ENCODE peak calls at places on chromosome 2, in nine cellular contexts. One of them, this sample, is unnamed.

GRCh38 chr2:179909845-179910734 is 48.7 kb upstream of the ZNF385B start:
- DNase-seq in NCI-H1105: no peak
- DNase-seq in PC-3: no peak
- DNase-seq in C1 segment of cervical spinal cord: no peak
- DNase-seq in T-helper 2 cell: no peak
- DNase-seq in NCI-H748 treated with DMSO at 0.1 percent for 48 hours: no peak
- DNase-seq in left lobe of liver: peak
- DNase-seq in stimulated activated CD4-positive, alpha-beta T cell treated with anti-CD3 and anti-CD28 coated beads, Interleukin-2, amount 100 ng/mL, for 48 hours: no peak
- DNase-seq in posterior cingulate gyrus: no peak
- DNase-seq in this sample: no peak

GRCh38 chr2:1022178-1022577 is 71.5 kb downstream of the SNTG2 start:
- DNase-seq in C1 segment of cervical spinal cord: no peak
- DNase-seq in NCI-H748 treated with DMSO at 0.1 percent for 48 hours: no peak
- DNase-seq in stimulated activated CD4-positive, alpha-beta T cell treated with anti-CD3 and anti-CD28 coated beads, Interleukin-2, amount 100 ng/mL, for 48 hours: no peak
- DNase-seq in T-helper 2 cell: no peak
- DNase-seq in posterior cingulate gyrus: no peak
- DNase-seq in PC-3: no peak
- DNase-seq in NCI-H1105: no peak
- DNase-seq in left lobe of liver: no peak
- DNase-seq in this sample: no peak

GRCh38 chr2:219551863-219552381 is 8.1 kb downstream of the TMEM198 start:
- DNase-seq in NCI-H1105: no peak
- DNase-seq in NCI-H748 treated with DMSO at 0.1 percent for 48 hours: peak
- DNase-seq in posterior cingulate gyrus: no peak
- DNase-seq in C1 segment of cervical spinal cord: no peak
- DNase-seq in PC-3: no peak
- DNase-seq in left lobe of liver: no peak
- DNase-seq in T-helper 2 cell: no peak
- DNase-seq in stimulated activated CD4-positive, alpha-beta T cell treated with anti-CD3 and anti-CD28 coated beads, Interleukin-2, amount 100 ng/mL, for 48 hours: no peak
- DNase-seq in this sample: no peak

GRCh38 chr2:69168144-69168813 is 155.3 kb downstream of the ANTXR1 start:
- DNase-seq in C1 segment of cervical spinal cord: no peak
- DNase-seq in NCI-H748 treated with DMSO at 0.1 percent for 48 hours: no peak
- DNase-seq in PC-3: peak
- DNase-seq in stimulated activated CD4-positive, alpha-beta T cell treated with anti-CD3 and anti-CD28 coated beads, Interleukin-2, amount 100 ng/mL, for 48 hours: no peak
- DNase-seq in left lobe of liver: no peak
- DNase-seq in T-helper 2 cell: no peak
- DNase-seq in NCI-H1105: no peak
- DNase-seq in posterior cingulate gyrus: no peak
- DNase-seq in this sample: no peak

GRCh38 chr2:69076601-69077000 is 63.6 kb downstream of the ANTXR1 start:
- DNase-seq in stimulated activated CD4-positive, alpha-beta T cell treated with anti-CD3 and anti-CD28 coated beads, Interleukin-2, amount 100 ng/mL, for 48 hours: no peak
- DNase-seq in left lobe of liver: no peak
- DNase-seq in C1 segment of cervical spinal cord: no peak
- DNase-seq in NCI-H1105: no peak
- DNase-seq in PC-3: no peak
- DNase-seq in T-helper 2 cell: no peak
- DNase-seq in NCI-H748 treated with DMSO at 0.1 percent for 48 hours: no peak
- DNase-seq in posterior cingulate gyrus: no peak
- DNase-seq in this sample: no peak

GRCh38 chr2:113818382-113818951 is 62.0 kb upstream of the SLC35F5 start:
- DNase-seq in left lobe of liver: no peak
- DNase-seq in posterior cingulate gyrus: no peak
- DNase-seq in NCI-H748 treated with DMSO at 0.1 percent for 48 hours: no peak
- DNase-seq in T-helper 2 cell: no peak
- DNase-seq in stimulated activated CD4-positive, alpha-beta T cell treated with anti-CD3 and anti-CD28 coated beads, Interleukin-2, amount 100 ng/mL, for 48 hours: no peak
- DNase-seq in PC-3: peak
- DNase-seq in C1 segment of cervical spinal cord: no peak
- DNase-seq in NCI-H1105: no peak
- DNase-seq in this sample: no peak

GRCh38 chr2:239288951-239289481 is 111.8 kb downstream of the HDAC4 start:
- DNase-seq in stimulated activated CD4-positive, alpha-beta T cell treated with anti-CD3 and anti-CD28 coated beads, Interleukin-2, amount 100 ng/mL, for 48 hours: peak
- DNase-seq in NCI-H1105: no peak
- DNase-seq in T-helper 2 cell: no peak
- DNase-seq in left lobe of liver: no peak
- DNase-seq in C1 segment of cervical spinal cord: no peak
- DNase-seq in NCI-H748 treated with DMSO at 0.1 percent for 48 hours: no peak
- DNase-seq in posterior cingulate gyrus: no peak
- DNase-seq in PC-3: no peak
- DNase-seq in this sample: no peak

GRCh38 chr2:64818650-64819032 is 164.9 kb upstream of the SERTAD2 start:
- DNase-seq in T-helper 2 cell: no peak
- DNase-seq in NCI-H1105: no peak
- DNase-seq in PC-3: no peak
- DNase-seq in posterior cingulate gyrus: no peak
- DNase-seq in NCI-H748 treated with DMSO at 0.1 percent for 48 hours: no peak
- DNase-seq in C1 segment of cervical spinal cord: no peak
- DNase-seq in left lobe of liver: no peak
- DNase-seq in stimulated activated CD4-positive, alpha-beta T cell treated with anti-CD3 and anti-CD28 coated beads, Interleukin-2, amount 100 ng/mL, for 48 hours: no peak
- DNase-seq in this sample: no peak

GRCh38 chr2:128727914-128728313 is 409.2 kb upstream of the HS6ST1 start:
- DNase-seq in posterior cingulate gyrus: no peak
- DNase-seq in C1 segment of cervical spinal cord: no peak
- DNase-seq in PC-3: peak
- DNase-seq in T-helper 2 cell: no peak
- DNase-seq in NCI-H1105: no peak
- DNase-seq in NCI-H748 treated with DMSO at 0.1 percent for 48 hours: no peak
- DNase-seq in stimulated activated CD4-positive, alpha-beta T cell treated with anti-CD3 and anti-CD28 coated beads, Interleukin-2, amount 100 ng/mL, for 48 hours: no peak
- DNase-seq in left lobe of liver: no peak
- DNase-seq in this sample: no peak

GRCh38 chr2:51350100-51350499 is 318.2 kb upstream of the NRXN1 start:
- DNase-seq in C1 segment of cervical spinal cord: no peak
- DNase-seq in PC-3: peak
- DNase-seq in stimulated activated CD4-positive, alpha-beta T cell treated with anti-CD3 and anti-CD28 coated beads, Interleukin-2, amount 100 ng/mL, for 48 hours: no peak
- DNase-seq in T-helper 2 cell: no peak
- DNase-seq in posterior cingulate gyrus: no peak
- DNase-seq in left lobe of liver: no peak
- DNase-seq in NCI-H1105: no peak
- DNase-seq in NCI-H748 treated with DMSO at 0.1 percent for 48 hours: no peak
- DNase-seq in this sample: no peak

GRCh38 chr2:10473121-10473756 is 25.1 kb upstream of the ODC1 start:
- DNase-seq in left lobe of liver: no peak
- DNase-seq in T-helper 2 cell: no peak
- DNase-seq in NCI-H1105: no peak
- DNase-seq in C1 segment of cervical spinal cord: no peak
- DNase-seq in posterior cingulate gyrus: no peak
- DNase-seq in PC-3: no peak
- DNase-seq in stimulated activated CD4-positive, alpha-beta T cell treated with anti-CD3 and anti-CD28 coated beads, Interleukin-2, amount 100 ng/mL, for 48 hours: no peak
- DNase-seq in NCI-H748 treated with DMSO at 0.1 percent for 48 hours: no peak
- DNase-seq in this sample: no peak

GRCh38 chr2:78701546-78701945 is 324.0 kb upstream of the REG3G start:
- DNase-seq in C1 segment of cervical spinal cord: no peak
- DNase-seq in NCI-H748 treated with DMSO at 0.1 percent for 48 hours: no peak
- DNase-seq in left lobe of liver: no peak
- DNase-seq in T-helper 2 cell: no peak
- DNase-seq in NCI-H1105: no peak
- DNase-seq in stimulated activated CD4-positive, alpha-beta T cell treated with anti-CD3 and anti-CD28 coated beads, Interleukin-2, amount 100 ng/mL, for 48 hours: no peak
- DNase-seq in PC-3: no peak
- DNase-seq in posterior cingulate gyrus: no peak
- DNase-seq in this sample: no peak

GRCh38 chr2:222518570-222519381 is 94.4 kb downstream of the SGPP2 start:
- DNase-seq in C1 segment of cervical spinal cord: no peak
- DNase-seq in stimulated activated CD4-positive, alpha-beta T cell treated with anti-CD3 and anti-CD28 coated beads, Interleukin-2, amount 100 ng/mL, for 48 hours: no peak
- DNase-seq in T-helper 2 cell: no peak
- DNase-seq in NCI-H748 treated with DMSO at 0.1 percent for 48 hours: no peak
- DNase-seq in posterior cingulate gyrus: no peak
- DNase-seq in left lobe of liver: no peak
- DNase-seq in NCI-H1105: no peak
- DNase-seq in PC-3: peak
- DNase-seq in this sample: no peak

GRCh38 chr2:137837830-137838229 is 126.4 kb upstream of the HNMT start:
- DNase-seq in left lobe of liver: no peak
- DNase-seq in PC-3: no peak
- DNase-seq in T-helper 2 cell: no peak
- DNase-seq in stimulated activated CD4-positive, alpha-beta T cell treated with anti-CD3 and anti-CD28 coated beads, Interleukin-2, amount 100 ng/mL, for 48 hours: no peak
- DNase-seq in NCI-H748 treated with DMSO at 0.1 percent for 48 hours: no peak
- DNase-seq in posterior cingulate gyrus: no peak
- DNase-seq in C1 segment of cervical spinal cord: no peak
- DNase-seq in NCI-H1105: no peak
- DNase-seq in this sample: no peak

GRCh38 chr2:20381457-20381856 is 30.8 kb upstream of the PUM2 start:
- DNase-seq in stimulated activated CD4-positive, alpha-beta T cell treated with anti-CD3 and anti-CD28 coated beads, Interleukin-2, amount 100 ng/mL, for 48 hours: no peak
- DNase-seq in NCI-H1105: peak
- DNase-seq in left lobe of liver: no peak
- DNase-seq in posterior cingulate gyrus: peak
- DNase-seq in NCI-H748 treated with DMSO at 0.1 percent for 48 hours: peak
- DNase-seq in T-helper 2 cell: no peak
- DNase-seq in PC-3: peak
- DNase-seq in C1 segment of cervical spinal cord: peak
- DNase-seq in this sample: no peak

GRCh38 chr2:118320640-118321039 is 232.4 kb downstream of the INSIG2 start:
- DNase-seq in T-helper 2 cell: no peak
- DNase-seq in posterior cingulate gyrus: no peak
- DNase-seq in NCI-H748 treated with DMSO at 0.1 percent for 48 hours: no peak
- DNase-seq in NCI-H1105: no peak
- DNase-seq in stimulated activated CD4-positive, alpha-beta T cell treated with anti-CD3 and anti-CD28 coated beads, Interleukin-2, amount 100 ng/mL, for 48 hours: no peak
- DNase-seq in left lobe of liver: no peak
- DNase-seq in PC-3: no peak
- DNase-seq in C1 segment of cervical spinal cord: no peak
- DNase-seq in this sample: no peak

GRCh38 chr2:159561242-159561641 is 55.1 kb downstream of the BAZ2B start:
- DNase-seq in NCI-H748 treated with DMSO at 0.1 percent for 48 hours: no peak
- DNase-seq in T-helper 2 cell: no peak
- DNase-seq in posterior cingulate gyrus: no peak
- DNase-seq in stimulated activated CD4-positive, alpha-beta T cell treated with anti-CD3 and anti-CD28 coated beads, Interleukin-2, amount 100 ng/mL, for 48 hours: no peak
- DNase-seq in left lobe of liver: no peak
- DNase-seq in PC-3: no peak
- DNase-seq in NCI-H1105: no peak
- DNase-seq in C1 segment of cervical spinal cord: no peak
- DNase-seq in this sample: no peak

GRCh38 chr2:241559489-241560180 is 1.1 kb downstream of the BOK start:
- DNase-seq in left lobe of liver: peak
- DNase-seq in NCI-H1105: no peak
- DNase-seq in PC-3: peak
- DNase-seq in posterior cingulate gyrus: peak
- DNase-seq in NCI-H748 treated with DMSO at 0.1 percent for 48 hours: peak
- DNase-seq in T-helper 2 cell: no peak
- DNase-seq in stimulated activated CD4-positive, alpha-beta T cell treated with anti-CD3 and anti-CD28 coated beads, Interleukin-2, amount 100 ng/mL, for 48 hours: no peak
- DNase-seq in C1 segment of cervical spinal cord: peak
- DNase-seq in this sample: no peak

GRCh38 chr2:28613616-28614501 is 118.0 kb downstream of the PLB1 start:
- DNase-seq in PC-3: peak
- DNase-seq in NCI-H1105: no peak
- DNase-seq in left lobe of liver: no peak
- DNase-seq in C1 segment of cervical spinal cord: no peak
- DNase-seq in NCI-H748 treated with DMSO at 0.1 percent for 48 hours: no peak
- DNase-seq in stimulated activated CD4-positive, alpha-beta T cell treated with anti-CD3 and anti-CD28 coated beads, Interleukin-2, amount 100 ng/mL, for 48 hours: peak
- DNase-seq in T-helper 2 cell: peak
- DNase-seq in posterior cingulate gyrus: no peak
- DNase-seq in this sample: no peak

This sample was measured in memory B cell.